ENCODE peak calls at places on chromosomes 6 and 20, in four cellular contexts. B, U, A and L are unnamed samples.

GRCh38 chr6:156774872-156775405 is 2.2 kb upstream of the ARID1B start:
- DNase-seq in B (no peak), U (no peak), A (no peak), L (no peak)

GRCh38 chr6:151098166-151098565 is 141.6 kb upstream of the AKAP12 start:
- DNase-seq in B (no peak), U (no peak), A (no peak), L (no peak)

GRCh38 chr6:21214738-21215448 is 378.7 kb upstream of the SOX4 start:
- DNase-seq in B (no peak), U (no peak), A (no peak), L (no peak)

GRCh38 chr6:75830959-75831885 is 82.2 kb downstream of the MYO6 start:
- DNase-seq in B (peak; percentile 77), U (no peak), A (no peak), L (peak; percentile 44)

GRCh38 chr6:148336901-148337300 is 5.7 kb upstream of the SASH1 start:
- DNase-seq in B (no peak), U (no peak), A (no peak), L (no peak)

GRCh38 chr6:84220809-84221409 is 6.5 kb downstream of the CEP162 start:
- DNase-seq in B (peak; percentile 36), U (no peak), A (no peak), L (no peak)

GRCh38 chr6:34664270-34664971 is 32.1 kb downstream of the ILRUN start:
- DNase-seq in B (peak; percentile 62), U (no peak), A (no peak), L (no peak)

GRCh38 chr20:24694727-24695528 is 225.5 kb downstream of the SYNDIG1 start:
- DNase-seq in B (no peak), U (no peak), A (peak; percentile 81), L (no peak)

GRCh38 chr6:159023893-159024292 is 20.9 kb downstream of the TAGAP start:
- DNase-seq in B (no peak), U (no peak), A (no peak), L (no peak)

GRCh38 chr20:44582321-44583025 is at the start of gene PKIG:
- DNase-seq in B (peak; percentile 90), U (no peak), A (no peak), L (no peak)

GRCh38 chr20:61980647-61981583 is 84.8 kb downstream of the TAF4 start:
- DNase-seq in B (no peak), U (peak; percentile 45), A (peak; percentile 76), L (no peak)

GRCh38 chr6:87473419-87473903 is 687 bp downstream of the SLC35A1 start:
- DNase-seq in B (peak; percentile 44), U (peak; percentile 57), A (no peak), L (peak; percentile 30)

GRCh38 chr20:50292324-50293243 is 102.0 kb downstream of the CEBPB start:
- DNase-seq in B (peak; percentile 99), U (no peak), A (peak; percentile 93), L (no peak)

GRCh38 chr6:1669996-1670395 is 60.3 kb downstream of the FOXC1 start:
- DNase-seq in B (no peak), U (no peak), A (no peak), L (no peak)

GRCh38 chr6:104483225-104483834 is 376.4 kb downstream of the HACE1 start:
- DNase-seq in B (no peak), U (no peak), A (no peak), L (no peak)

GRCh38 chr6:33746036-33746600 is 587 bp downstream of the IP6K3 start:
- DNase-seq in B (peak; percentile 61), U (no peak), A (no peak), L (no peak)

GRCh38 chr6:110357696-110358535 is at the start of gene METTL24:
- DNase-seq in B (no peak), U (no peak), A (no peak), L (peak; percentile 39)

DNA sequence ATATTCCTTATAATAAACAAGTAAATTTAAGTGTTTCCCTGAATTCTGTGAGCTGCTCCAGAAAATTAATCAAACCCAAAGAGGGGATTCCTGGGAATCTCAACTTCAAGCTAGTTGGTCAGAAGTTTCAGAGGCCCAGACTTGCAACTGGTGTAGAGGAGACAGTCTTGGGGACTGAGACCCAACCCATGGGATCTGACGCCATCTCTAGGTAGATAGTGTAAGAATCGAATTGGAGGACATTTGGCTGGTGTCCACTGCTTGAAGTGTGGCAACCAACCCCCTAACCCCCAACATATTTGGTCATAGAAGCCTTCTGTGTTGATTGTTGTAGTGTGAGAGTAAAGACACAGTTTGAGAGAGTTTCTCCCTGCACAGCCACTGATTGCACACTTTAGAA is 103.5 kb upstream of the CARMIL1 start:
- DNase-seq in B (no peak), U (no peak), A (no peak), L (no peak)
- TF ChIP-seq CTCF in B (no peak), U (no peak), A (no peak), L (no peak)

DNA sequence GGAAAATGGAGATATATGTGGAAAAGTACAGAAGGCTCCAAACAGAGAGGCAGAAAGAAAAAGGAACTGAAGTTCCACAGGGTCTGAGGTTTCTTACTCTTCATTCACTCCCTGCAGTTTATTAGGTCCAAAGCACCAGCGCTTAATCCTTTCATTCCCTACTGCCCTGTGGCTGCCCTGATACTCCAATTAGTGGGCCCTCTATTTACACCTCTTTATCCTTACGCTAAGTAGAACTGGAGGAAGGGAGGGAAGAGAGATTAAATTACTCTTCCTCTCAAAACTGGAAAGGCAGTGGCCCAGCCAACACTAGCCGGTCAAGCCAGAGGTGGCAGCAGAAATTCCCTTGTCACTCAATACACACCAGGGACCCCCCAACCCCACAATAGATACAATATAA is 20.4 kb downstream of the TRERF1 start:
- DNase-seq in B (no peak), U (no peak), A (no peak), L (no peak)
- TF ChIP-seq CTCF in B (no peak), U (no peak), A (no peak), L (no peak)

DNA sequence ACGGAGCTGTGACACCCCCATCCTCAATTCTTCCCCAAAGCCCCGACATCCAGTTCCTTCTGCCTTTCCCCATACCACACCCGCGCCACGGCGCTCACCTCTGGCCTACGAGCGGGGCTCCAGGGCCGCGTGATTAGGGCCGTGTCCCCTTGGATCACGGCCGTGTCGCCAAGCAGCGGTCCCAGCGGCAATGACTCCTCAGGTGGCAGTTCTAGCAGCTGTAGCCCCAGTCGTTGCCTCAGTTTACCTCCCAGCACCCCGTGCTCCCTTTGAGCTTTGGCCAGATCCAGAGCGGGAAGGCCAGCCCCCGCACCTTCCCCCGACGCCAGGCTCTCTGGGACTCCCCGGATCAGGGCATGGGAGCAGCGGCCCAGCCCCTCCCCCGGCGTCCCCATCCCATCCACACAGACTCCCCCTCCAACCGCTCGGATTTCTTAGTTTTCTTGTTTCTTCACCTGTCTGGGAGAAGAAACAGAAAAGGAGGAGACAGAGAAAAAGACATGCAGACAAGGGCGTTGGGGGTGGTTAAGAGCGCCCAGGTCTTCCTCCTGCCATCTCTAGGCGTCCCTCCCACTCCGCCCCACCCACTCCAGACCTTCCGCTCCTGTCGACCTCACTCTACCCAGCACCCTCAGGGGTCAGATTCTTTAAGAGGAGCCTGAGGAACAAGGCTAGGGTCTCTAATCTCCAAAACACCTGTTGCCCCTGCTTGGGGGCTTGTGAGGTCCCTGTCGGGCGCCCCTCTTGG is at the start of gene DDAH2:
- DNase-seq in B (no peak), U (no peak), A (peak; percentile 86), L (no peak)
- TF ChIP-seq CTCF in B (no peak), U (no peak), A (no peak), L (peak; percentile 91)

GRCh38 chr6:18390476-18390875 is 3.3 kb downstream of the RNF144B start:
- DNase-seq in B (no peak), U (no peak), A (no peak), L (no peak)

GRCh38 chr6:18391018-18391417 is 3.9 kb downstream of the RNF144B start:
- DNase-seq in B (no peak), U (no peak), A (no peak), L (no peak)

GRCh38 chr6:18389479-18389878 is 2.3 kb downstream of the RNF144B start:
- DNase-seq in B (peak; percentile 48), U (no peak), A (no peak), L (no peak)

GRCh38 chr6:18395177-18395850 is 8.2 kb downstream of the RNF144B start:
- DNase-seq in B (no peak), U (no peak), A (no peak), L (no peak)

GRCh38 chr6:18392346-18392877 is 5.3 kb downstream of the RNF144B start:
- DNase-seq in B (no peak), U (no peak), A (no peak), L (no peak)
- TF ChIP-seq CTCF in B (no peak), U (no peak), A (no peak), L (no peak)